ENCODE peak calls at places on chromosomes 2 and 18, in eight cellular contexts. L is germinal center, S is T-cell, G is ureter, N is neural crest cell, M is tibial artery, X is posterior vena cava, T is anterior cingulate cortex. C is an unnamed sample.

GRCh38 chr2:15588329-15588919 is 3.2 kb upstream of the DDX1 start:
- DNase-seq in S (peak), M (no peak), G (peak), X (no peak), L (peak), N (peak), T (peak), C (peak)

GRCh38 chr18:10271481-10271880 is 183.0 kb upstream of the APCDD1 start:
- DNase-seq in T (no peak), M (peak), L (no peak), N (no peak), G (no peak), X (no peak), S (no peak), C (no peak)

GRCh38 chr18:27213123-27213717 is 28.1 kb upstream of the CHST9 start:
- DNase-seq in N (no peak), L (no peak), M (no peak), G (no peak), X (no peak), S (no peak), T (no peak), C (no peak)

GRCh38 chr2:11417946-11418585 is 47.9 kb downstream of the E2F6 start:
- DNase-seq in X (no peak), M (no peak), L (no peak), N (no peak), G (no peak), S (no peak), T (no peak), C (no peak)

GRCh38 chr18:59057969-59058368 is 81.7 kb upstream of the SEC11C start:
- DNase-seq in G (no peak), T (no peak), L (no peak), S (no peak), M (no peak), X (no peak), N (no peak), C (no peak)

GRCh38 chr18:70328169-70328568 is 39.3 kb downstream of the SOCS6 start:
- DNase-seq in L (no peak), N (no peak), M (no peak), T (no peak), S (no peak), X (no peak), G (no peak), C (no peak)

GRCh38 chr2:121372756-121373353 is 87.9 kb upstream of the TFCP2L1 start:
- DNase-seq in S (no peak), T (no peak), M (no peak), L (no peak), N (no peak), G (no peak), X (no peak), C (no peak)

GRCh38 chr2:5969301-5969700 is 277.1 kb downstream of the SOX11 start:
- DNase-seq in L (no peak), S (no peak), N (no peak), T (no peak), X (no peak), M (no peak), G (no peak), C (no peak)

GRCh38 chr2:160694631-160695030 is 201.0 kb upstream of the RBMS1 start:
- DNase-seq in T (no peak), M (no peak), G (no peak), N (no peak), L (no peak), X (no peak), S (no peak), C (no peak)

GRCh38 chr2:184743096-184743495 is 144.8 kb downstream of the ZNF804A start:
- DNase-seq in S (no peak), N (no peak), X (no peak), G (no peak), T (no peak), L (no peak), M (no peak), C (no peak)

GRCh38 chr2:70477473-70477872 is 76.2 kb downstream of the TGFA start:
- DNase-seq in T (no peak), L (no peak), S (no peak), N (no peak), M (no peak), X (no peak), G (no peak), C (no peak)

GRCh38 chr2:167335627-167336026 is 447.3 kb downstream of the XIRP2 start:
- DNase-seq in L (no peak), N (no peak), G (no peak), M (no peak), S (no peak), T (no peak), X (no peak), C (no peak)

GRCh38 chr2:179891237-179891636 is 29.8 kb upstream of the ZNF385B start:
- DNase-seq in S (no peak), L (no peak), X (no peak), N (no peak), M (no peak), T (no peak), G (no peak), C (no peak)

GRCh38 chr2:29212009-29212408 is 96.8 kb downstream of the CLIP4 start:
- DNase-seq in G (no peak), M (no peak), L (no peak), X (no peak), N (no peak), S (no peak), T (no peak), C (no peak)

GRCh38 chr2:240128608-240129144 is 7.4 kb downstream of the COPS9 start:
- DNase-seq in S (no peak), N (no peak), L (no peak), T (no peak), M (peak), X (no peak), G (no peak), C (no peak)

GRCh38 chr2:138267161-138267901 is 234.2 kb upstream of the SPOPL start:
- DNase-seq in S (no peak), X (no peak), T (no peak), M (no peak), L (no peak), G (no peak), N (no peak), C (no peak)

GRCh38 chr2:185787530-185788145 is 49.0 kb downstream of the FSIP2 start:
- DNase-seq in M (no peak), N (no peak), S (no peak), G (no peak), X (no peak), L (no peak), T (no peak), C (no peak)

GRCh38 chr2:172299741-172300140 is 127.6 kb upstream of the ITGA6 start:
- DNase-seq in N (no peak), S (no peak), M (no peak), G (no peak), T (no peak), L (no peak), X (no peak), C (no peak)

GRCh38 chr2:128520787-128521186 is 202.1 kb upstream of the HS6ST1 start:
- DNase-seq in M (no peak), S (no peak), X (no peak), N (no peak), T (no peak), L (no peak), G (no peak), C (no peak)

GRCh38 chr2:160062283-160063005 is at the start of gene PLA2R1:
- DNase-seq in M (peak), X (peak), L (no peak), G (peak), N (peak), T (no peak), S (no peak), C (peak)

GRCh38 chr18:31875301-31875700 is 67.6 kb downstream of the TRAPPC8 start:
- DNase-seq in L (no peak), T (no peak), G (no peak), M (no peak), S (no peak), X (no peak), N (no peak), C (no peak)

GRCh38 chr2:226758886-226759660 is 40.5 kb downstream of the IRS1 start:
- DNase-seq in T (no peak), X (no peak), S (no peak), N (no peak), G (no peak), L (no peak), M (peak), C (no peak)